ENCODE peak calls at places on chromosomes 4 and X, in six cellular contexts. L is left ventricle myocardium inferior, Q is IMR-90, J is mesendoderm, U is K562, D is right atrium auricular region. X is an unnamed sample.

GRCh38 chr4:13539047-13539720 is 5.1 kb downstream of the NKX3-2 start:
- DNase-seq in Q (no peak), D (no peak), L (no peak), J (no peak), U (no peak), X (peak)

GRCh38 chr4:90515191-90515590 is 388.0 kb downstream of the CCSER1 start:
- DNase-seq in D (no peak), J (no peak), U (no peak), L (no peak), Q (no peak), X (no peak)

GRCh38 chr4:517061-517805 is 18.2 kb downstream of the PIGG start:
- DNase-seq in U (no peak), J (no peak), Q (no peak), L (no peak), D (no peak), X (no peak)

GRCh38 chr4:27176400-27176799 is 315.8 kb downstream of the STIM2 start:
- DNase-seq in L (no peak), J (peak), Q (peak), U (no peak), D (no peak), X (peak)

GRCh38 chr4:33961751-33962150 is 2282.6 kb downstream of the ARAP2 start:
- DNase-seq in J (no peak), U (no peak), Q (peak), L (no peak), D (no peak), X (no peak)

GRCh38 chrX:47169273-47169672 is 24.3 kb downstream of the RBM10 start:
- DNase-seq in L (no peak), Q (no peak), U (no peak), J (no peak), D (no peak), X (no peak)

GRCh38 chrX:56787734-56788152 is 58.7 kb downstream of the NBDY start:
- DNase-seq in Q (no peak), U (no peak), J (no peak), L (no peak), D (no peak), X (no peak)

GRCh38 chr4:103032575-103032974 is 13.1 kb upstream of the SLC9B1 start:
- DNase-seq in Q (peak), L (no peak), U (peak), J (peak), D (no peak), X (peak)

GRCh38 chr4:142743071-142743825 is 102.9 kb downstream of the INPP4B start:
- DNase-seq in J (peak), Q (peak), L (no peak), U (no peak), D (no peak), X (no peak)

GRCh38 chrX:103941201-103941975 is 21.0 kb upstream of the TMSB15B start:
- DNase-seq in L (no peak), U (peak), J (peak), D (no peak), Q (peak), X (peak)

GRCh38 chrX:115553171-115553570 is 7.8 kb upstream of the PLS3 start:
- DNase-seq in D (no peak), Q (no peak), U (no peak), J (no peak), L (no peak), X (peak)

GRCh38 chrX:101483705-101484104 is 1.6 kb upstream of the ARMCX4 start:
- DNase-seq in Q (no peak), J (peak), L (no peak), U (no peak), D (no peak), X (peak)

GRCh38 chr4:26892480-26893150 is 32.0 kb downstream of the STIM2 start:
- DNase-seq in D (no peak), Q (no peak), L (no peak), J (no peak), U (no peak), X (no peak)

GRCh38 chr4:110667670-110668069 is 44.8 kb upstream of the PITX2 start:
- DNase-seq in U (no peak), Q (no peak), L (no peak), J (no peak), D (no peak), X (no peak)

GRCh38 chr4:136103616-136104015 is 1428.7 kb downstream of the PCDH18 start:
- DNase-seq in L (no peak), U (no peak), D (no peak), J (peak), Q (no peak), X (no peak)

GRCh38 chr4:119493419-119493818 is 135.2 kb downstream of the PDE5A start:
- DNase-seq in D (no peak), U (no peak), Q (no peak), J (no peak), L (no peak), X (no peak)

GRCh38 chrX:69238153-69238959 is 73.1 kb upstream of the PJA1 start:
- DNase-seq in Q (no peak), D (no peak), L (peak), J (no peak), U (no peak), X (no peak)

GRCh38 chr4:105277702-105278101 is 131.0 kb downstream of the TET2 start:
- DNase-seq in D (no peak), L (no peak), J (no peak), Q (no peak), U (no peak), X (no peak)

GRCh38 chr4:151644625-151645024 is 116.2 kb downstream of the GATB start:
- DNase-seq in D (no peak), U (peak), L (no peak), J (peak), Q (no peak), X (peak)

GRCh38 chr4:24690436-24690835 is 104.9 kb upstream of the SOD3 start:
- DNase-seq in L (no peak), J (peak), U (no peak), D (no peak), Q (peak), X (no peak)

GRCh38 chr4:19982556-19982955 is 269.1 kb upstream of the SLIT2 start:
- DNase-seq in D (no peak), J (no peak), Q (peak), L (no peak), U (no peak), X (no peak)

GRCh38 chr4:98733601-98734000 is 75.2 kb upstream of the TSPAN5 start:
- DNase-seq in D (no peak), Q (no peak), J (no peak), L (no peak), U (no peak), X (no peak)

GRCh38 chr4:71833175-71833900 is 49.5 kb upstream of the GC start:
- DNase-seq in J (no peak), L (no peak), U (no peak), D (no peak), Q (no peak), X (no peak)

GRCh38 chrX:46180258-46180687 is 364.9 kb downstream of the ZNF674 start:
- DNase-seq in J (peak), L (no peak), U (no peak), Q (peak), D (no peak), X (no peak)

GRCh38 chrX:9341305-9342201 is 123.3 kb upstream of the TBL1X start:
- DNase-seq in D (peak), U (peak), L (peak), J (peak), Q (peak), X (peak)

DNA sequence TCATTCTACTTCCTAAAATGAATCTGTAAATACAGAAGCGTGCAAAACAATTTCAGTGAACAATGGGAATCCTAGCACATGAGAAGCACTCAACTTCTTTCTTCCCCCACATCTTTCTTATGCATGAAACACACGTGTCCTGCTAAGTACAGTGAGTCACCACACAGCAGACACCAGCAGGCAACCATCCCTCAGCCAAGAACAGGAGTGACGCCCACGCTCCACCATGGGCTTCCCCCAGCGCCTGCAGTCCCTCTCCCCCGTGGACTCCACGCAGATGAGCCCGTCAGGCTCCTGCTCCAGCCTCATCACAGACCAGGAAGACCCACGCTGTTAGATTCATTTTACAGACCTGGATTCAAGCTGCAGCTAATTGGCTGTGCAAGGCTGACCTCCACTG is 16.8 kb downstream of the HMX1 start:
- DNase-seq in Q (peak), J (no peak), U (no peak), D (no peak), L (no peak), X (no peak)
- H3K4me3 ChIP-seq in Q (no peak), J (no peak), U (no peak), D (no peak), L (no peak), X (no peak)

GRCh38 chrX:53285591-53285990 is 4.2 kb upstream of the IQSEC2 start:
- DNase-seq in U (no peak), D (no peak), L (no peak), J (no peak), Q (no peak), X (no peak)

GRCh38 chrX:53284684-53285447 is 3.5 kb upstream of the IQSEC2 start:
- DNase-seq in D (peak), L (peak), U (peak), Q (peak), J (peak), X (peak)

GRCh38 chrX:53290441-53291041 is 9.2 kb upstream of the IQSEC2 start:
- DNase-seq in L (no peak), Q (no peak), U (no peak), D (no peak), J (no peak), X (no peak)

GRCh38 chrX:53288173-53288572 is 6.8 kb upstream of the IQSEC2 start:
- DNase-seq in D (peak), L (peak), J (peak), Q (no peak), U (peak), X (peak)

GRCh38 chrX:53287493-53288138 is 6.2 kb upstream of the IQSEC2 start:
- DNase-seq in Q (peak), U (no peak), J (no peak), D (peak), L (peak), X (no peak)
- H3K27ac ChIP-seq in Q (peak), U (no peak), J (no peak), D (peak), L (peak), X (no peak)

GRCh38 chr4:6688879-6689505 is 4.7 kb upstream of the S100P start:
- DNase-seq in L (no peak), J (peak), U (peak), Q (peak), D (no peak), X (peak)
- H3K4me3 ChIP-seq in L (no peak), J (no peak), U (peak), Q (no peak), D (no peak), X (no peak)

GRCh38 chrX:39729834-39730670 is 367.7 kb downstream of the BCOR start:
- DNase-seq in D (no peak), U (peak), Q (no peak), L (no peak), J (no peak), X (peak)

GRCh38 chrX:39730671-39731389 is 366.9 kb downstream of the BCOR start:
- DNase-seq in U (peak), Q (peak), J (peak), L (peak), D (peak), X (peak)

GRCh38 chrX:39731735-39732134 is 366.0 kb downstream of the BCOR start:
- DNase-seq in J (no peak), Q (no peak), D (no peak), U (no peak), L (no peak), X (no peak)

GRCh38 chrX:39728852-39729587 is 368.7 kb downstream of the BCOR start:
- DNase-seq in D (no peak), Q (no peak), L (no peak), U (no peak), J (no peak), X (no peak)

GRCh38 chrX:39731390-39731680 is 366.4 kb downstream of the BCOR start:
- DNase-seq in U (no peak), D (no peak), J (no peak), L (no peak), Q (no peak), X (no peak)
- H3K27ac ChIP-seq in U (no peak), D (peak), J (no peak), L (peak), Q (no peak), X (no peak)

GRCh38 chr4:1831331-1831730 is 24.6 kb downstream of the LETM1 start:
- DNase-seq in J (no peak), Q (no peak), L (no peak), U (no peak), D (no peak), X (no peak)
- H3K4me3 ChIP-seq in J (no peak), Q (no peak), L (no peak), U (no peak), D (no peak), X (no peak)

X was measured in GM23338.